ENCODE peak calls at places on chromosomes 4 and X, in six cellular contexts. J, P, L, Q, K and X are unnamed samples.

GRCh38 chr4:140116442-140117104 is 37.4 kb downstream of the MAML3 start:
- DNase-seq in J (no peak), P (no peak), L (peak; percentile 35), Q (no peak), K (no peak), X (no peak)

GRCh38 chrX:15567886-15568616 is 32.7 kb downstream of the ACE2 start:
- DNase-seq in J (no peak), P (no peak), L (no peak), Q (no peak), K (no peak), X (no peak)

GRCh38 chrX:63657821-63658220 is 127.2 kb downstream of the ARHGEF9 start:
- DNase-seq in J (no peak), P (no peak), L (no peak), Q (peak; percentile 29), K (no peak), X (peak; percentile 40)

GRCh38 chr4:86960557-86960959 is 25.7 kb downstream of the AFF1 start:
- DNase-seq in J (no peak), P (no peak), L (no peak), Q (no peak), K (no peak), X (no peak)

GRCh38 chrX:51866156-51866555 is 27.3 kb upstream of the MAGED1 start:
- DNase-seq in J (no peak), P (no peak), L (no peak), Q (peak; percentile 2), K (no peak), X (no peak)

GRCh38 chrX:50154429-50154828 is 46.4 kb downstream of the AKAP4 start:
- DNase-seq in J (no peak), P (no peak), L (no peak), Q (no peak), K (no peak), X (no peak)

GRCh38 chrX:117327306-117327705 is 789.3 kb downstream of the KLHL13 start:
- DNase-seq in J (no peak), P (no peak), L (no peak), Q (no peak), K (no peak), X (no peak)

GRCh38 chrX:40778861-40779575 is 43.7 kb upstream of the MED14 start:
- DNase-seq in J (no peak), P (no peak), L (no peak), Q (no peak), K (no peak), X (no peak)

GRCh38 chr4:112173593-112174559 is 28.6 kb downstream of the FAM241A start:
- DNase-seq in J (no peak), P (no peak), L (no peak), Q (no peak), K (no peak), X (no peak)

GRCh38 chrX:78024349-78025108 is 55.1 kb upstream of the PGAM4 start:
- DNase-seq in J (no peak), P (no peak), L (peak; percentile 64), Q (peak; percentile 8), K (no peak), X (no peak)

GRCh38 chr4:158823461-158823873 is 54.6 kb downstream of the FNIP2 start:
- DNase-seq in J (no peak), P (no peak), L (no peak), Q (no peak), K (no peak), X (peak; percentile 29)

GRCh38 chr4:146648384-146648783 is 9.7 kb downstream of the POU4F2 start:
- DNase-seq in J (no peak), P (no peak), L (no peak), Q (no peak), K (no peak), X (no peak)

GRCh38 chr4:185592845-185593488 is 57.7 kb upstream of the PDLIM3 start:
- DNase-seq in J (no peak), P (no peak), L (no peak), Q (no peak), K (no peak), X (no peak)

GRCh38 chrX:88990882-88991582 is 244.0 kb downstream of the CPXCR1 start:
- DNase-seq in J (no peak), P (no peak), L (no peak), Q (no peak), K (no peak), X (no peak)